ENCODE peak calls at places on chromosome 3, in six cellular contexts. G, T, X, A, Y and P are unnamed samples.

GRCh38 chr3:138629526-138629925 is 21.0 kb downstream of the FAIM start:
- DNase-seq in G (no peak), T (no peak), X (no peak), A (no peak), Y (no peak), P (no peak)

GRCh38 chr3:43559961-43560360 is 61.9 kb downstream of the ANO10 start:
- DNase-seq in G (no peak), T (no peak), X (no peak), A (no peak), Y (no peak), P (no peak)

GRCh38 chr3:12984023-12984823 is 89.0 kb downstream of the IQSEC1 start:
- DNase-seq in G (peak; percentile 78), T (peak; percentile 77), X (peak; percentile 43), A (peak; percentile 43), Y (peak; percentile 60), P (no peak)

GRCh38 chr3:47473391-47473790 is 2.4 kb downstream of the SCAP start:
- DNase-seq in G (no peak), T (no peak), X (no peak), A (no peak), Y (peak; percentile 29), P (no peak)

GRCh38 chr3:129003578-129004112 is 2.5 kb downstream of the EFCC1 start:
- DNase-seq in G (peak; percentile 75), T (no peak), X (no peak), A (peak; percentile 65), Y (no peak), P (peak; percentile 86)

GRCh38 chr3:134650431-134651346 is at the start of gene KY:
- DNase-seq in G (peak; percentile 15), T (no peak), X (peak; percentile 33), A (no peak), Y (no peak), P (no peak)

GRCh38 chr3:49295489-49296058 is 18.5 kb upstream of the C3orf62 start:
- DNase-seq in G (no peak), T (peak; percentile 55), X (no peak), A (peak; percentile 22), Y (no peak), P (no peak)

GRCh38 chr3:176302271-176302670 is 895.0 kb downstream of the TBL1XR1 start:
- DNase-seq in G (no peak), T (no peak), X (no peak), A (no peak), Y (no peak), P (no peak)

GRCh38 chr3:188947401-188947982 is 224.3 kb upstream of the TPRG1 start:
- DNase-seq in G (peak; percentile 89), T (peak; percentile 77), X (peak; percentile 74), A (peak; percentile 73), Y (peak; percentile 91), P (peak; percentile 79)

GRCh38 chr3:122394173-122394572 is 10.2 kb downstream of the FAM162A start:
- DNase-seq in G (no peak), T (no peak), X (no peak), A (no peak), Y (no peak), P (no peak)

GRCh38 chr3:88617283-88617682 is 467.5 kb downstream of the C3orf38 start:
- DNase-seq in G (no peak), T (no peak), X (no peak), A (no peak), Y (no peak), P (no peak)

GRCh38 chr3:52495777-52496602 is 852 bp downstream of the STAB1 start:
- DNase-seq in G (no peak), T (peak; percentile 82), X (no peak), A (no peak), Y (no peak), P (no peak)

GRCh38 chr3:86865506-86865905 is 125.4 kb downstream of the VGLL3 start:
- DNase-seq in G (no peak), T (no peak), X (no peak), A (no peak), Y (no peak), P (no peak)

DNA sequence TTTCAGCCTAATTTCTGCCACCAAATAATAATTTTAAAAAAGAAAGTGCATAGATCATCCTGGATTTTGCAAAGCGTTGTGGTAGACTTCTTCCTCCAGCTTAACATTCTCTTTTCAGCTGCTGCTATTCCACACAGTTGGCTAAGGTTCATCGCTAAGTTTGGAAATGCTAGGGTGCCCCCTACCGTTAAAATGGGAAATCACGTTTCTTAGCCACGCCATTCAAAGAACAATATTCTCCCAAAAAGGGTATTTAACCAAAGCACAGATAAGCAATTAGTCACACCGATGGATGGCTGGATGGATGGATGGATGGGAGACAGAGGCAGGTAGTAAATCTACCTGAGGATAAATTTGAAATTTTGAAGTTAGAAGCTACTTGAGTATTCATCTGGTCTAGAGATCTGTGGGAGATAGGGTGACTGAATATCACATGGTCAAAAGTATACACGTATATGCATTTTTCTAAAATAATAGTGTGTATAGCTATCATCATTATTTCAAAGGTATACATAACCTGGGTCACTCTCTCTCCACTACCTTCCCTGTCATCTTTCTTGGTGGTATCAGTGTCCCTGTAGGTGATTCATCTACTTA is 67.2 kb downstream of the EFHB start:
- DNase-seq in G (peak; percentile 23), T (peak; percentile 63), X (peak; percentile 41), A (peak; percentile 24), Y (peak; percentile 33), P (no peak)
- TF ChIP-seq POLR2AphosphoS5 in G (no peak), T (no peak), X (no peak), A (no peak), Y (no peak), P (no peak)

GRCh38 chr3:147406255-147407023 is at the start of gene ZIC4:
- DNase-seq in G (no peak), T (no peak), X (no peak), A (no peak), Y (no peak), P (no peak)

GRCh38 chr3:147407107-147407494 is 758 bp upstream of the ZIC4 start:
- DNase-seq in G (no peak), T (no peak), X (no peak), A (no peak), Y (no peak), P (no peak)

GRCh38 chr3:147407495-147408179 is 1.3 kb upstream of the ZIC4 start:
- DNase-seq in G (no peak), T (no peak), X (no peak), A (no peak), Y (no peak), P (no peak)

GRCh38 chr3:147405552-147406254 is 640 bp downstream of the ZIC4 start:
- DNase-seq in G (no peak), T (no peak), X (no peak), A (no peak), Y (no peak), P (no peak)

DNA sequence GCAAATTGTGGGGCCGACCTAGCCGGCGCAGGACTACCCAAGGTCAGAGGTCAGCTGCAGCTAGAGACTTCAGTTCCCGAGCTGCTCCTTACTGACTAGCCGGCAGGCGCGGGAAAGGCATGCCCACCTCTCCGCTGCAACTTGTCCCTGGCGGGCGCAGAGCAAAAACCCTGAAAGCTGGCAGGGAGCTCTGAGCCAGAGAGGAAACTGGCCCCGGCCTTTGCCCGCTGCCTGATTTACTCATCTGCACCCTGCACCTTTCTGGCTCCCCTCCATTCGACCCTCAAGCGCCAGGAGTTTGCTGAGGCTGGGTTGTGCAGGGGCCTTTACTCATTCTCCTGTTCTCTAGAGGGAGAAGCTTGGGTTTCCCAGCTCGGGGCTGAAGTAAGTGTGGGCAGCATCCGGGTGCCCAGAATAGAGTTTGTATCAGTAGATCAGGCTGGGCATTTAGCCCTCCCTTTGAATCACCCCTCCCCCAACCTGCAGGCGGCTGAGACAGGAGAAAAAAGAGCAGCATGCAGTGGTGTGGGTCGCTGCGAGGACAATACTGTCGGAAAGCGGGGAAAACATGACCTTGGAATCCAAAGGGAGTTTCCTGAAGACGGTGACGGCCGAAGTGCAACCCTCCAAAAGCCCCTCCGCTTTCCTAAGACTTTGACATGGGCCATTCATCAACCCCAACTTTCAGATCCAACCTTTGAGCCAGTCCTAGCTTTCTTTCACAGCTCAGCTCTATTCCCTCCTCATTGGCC is 1.4 kb downstream of the ZIC4 start:
- DNase-seq in G (no peak), T (no peak), X (no peak), A (no peak), Y (no peak), P (no peak)
- H3K27me3 ChIP-seq in G (peaks cover 100% of the 10 kb centered on the region), T (peaks cover 99% of the 10 kb centered on the region), X (peaks cover 87% of the 10 kb centered on the region), A (no peaks in the 10 kb centered on the region), Y (peaks cover 94% of the 10 kb centered on the region), P (peaks cover 98% of the 10 kb centered on the region)

DNA sequence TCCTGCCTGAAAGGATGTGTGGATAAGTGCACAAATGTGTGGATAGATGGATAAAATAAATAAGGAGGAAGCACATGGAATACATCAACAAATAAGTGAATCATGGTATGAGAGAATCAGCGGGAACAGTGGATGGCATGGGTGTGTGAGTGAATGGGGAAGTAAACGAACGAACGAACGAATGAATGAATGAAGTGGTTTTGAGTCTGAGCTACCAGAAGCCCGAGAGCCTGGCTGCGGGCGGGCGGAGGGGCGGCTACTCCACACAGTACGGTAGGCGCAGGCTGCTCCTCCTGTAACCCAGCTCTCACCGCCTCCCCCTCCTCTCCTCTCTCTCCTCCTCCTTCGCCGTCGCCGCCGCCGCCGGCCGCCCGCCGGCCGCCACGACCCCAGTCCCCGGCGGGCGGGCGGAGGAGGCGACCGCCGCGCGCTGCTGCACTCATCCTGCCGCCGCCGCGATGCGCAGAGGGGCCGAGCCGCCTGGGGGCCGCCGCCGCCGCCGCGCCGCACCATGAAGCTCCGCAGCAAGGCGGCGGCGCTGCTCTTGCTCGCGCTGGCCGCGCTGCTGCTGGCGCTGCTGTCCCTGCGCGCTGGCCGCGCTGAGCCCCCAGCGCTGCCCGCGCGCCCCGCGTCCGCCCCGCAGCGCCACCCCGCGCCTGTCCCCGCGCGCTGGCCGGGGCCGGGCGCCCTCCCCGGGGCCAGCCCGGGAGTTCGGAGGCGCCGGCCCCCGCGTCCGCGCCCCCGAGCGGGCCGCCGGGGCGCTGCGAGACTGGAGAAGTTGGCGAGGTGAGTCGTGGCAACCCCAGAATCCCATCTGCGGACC is at the start of gene GXYLT2:
- DNase-seq in G (peak; percentile 68), T (peak; percentile 34), X (peak; percentile 19), A (no peak), Y (no peak), P (peak; percentile 76)
- H3K4me1 ChIP-seq in G (peaks cover 42% of the 10 kb centered on the region), T (peaks cover 5% of the 10 kb centered on the region), X (peaks cover 5% of the 10 kb centered on the region), A (peaks cover 40% of the 10 kb centered on the region), Y (peaks cover 11% of the 10 kb centered on the region), P (peaks cover 6% of the 10 kb centered on the region)

GRCh38 chr3:172083995-172084409 is 44.6 kb downstream of the FNDC3B start:
- DNase-seq in G (no peak), T (no peak), X (no peak), A (no peak), Y (no peak), P (no peak)

GRCh38 chr3:172080503-172080902 is 41.1 kb downstream of the FNDC3B start:
- DNase-seq in G (no peak), T (no peak), X (no peak), A (no peak), Y (no peak), P (no peak)

GRCh38 chr3:172084871-172085556 is 45.6 kb downstream of the FNDC3B start:
- DNase-seq in G (no peak), T (no peak), X (no peak), A (no peak), Y (no peak), P (no peak)

GRCh38 chr3:172082820-172083513 is 43.6 kb downstream of the FNDC3B start:
- DNase-seq in G (no peak), T (no peak), X (no peak), A (no peak), Y (no peak), P (no peak)

DNA sequence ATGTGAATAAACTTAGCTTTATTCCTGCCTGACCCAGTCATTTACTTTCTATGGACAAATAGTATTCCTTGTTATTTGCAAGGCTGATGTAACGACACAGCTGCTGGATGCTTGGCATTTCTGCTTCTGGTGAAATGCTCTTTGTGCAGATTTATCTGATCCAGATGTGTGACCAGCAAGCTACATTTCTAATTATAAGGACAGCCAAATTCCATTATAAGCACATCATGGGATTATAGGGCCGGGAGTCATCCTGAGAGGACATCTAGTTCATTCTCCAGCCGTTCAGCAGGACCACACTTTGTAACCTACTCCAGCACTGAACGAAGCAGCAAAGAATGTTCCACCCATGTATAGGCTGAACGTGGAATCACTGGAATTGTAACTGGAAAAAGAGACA is 42.9 kb downstream of the FNDC3B start:
- DNase-seq in G (peak; percentile 22), T (no peak), X (no peak), A (no peak), Y (peak; percentile 47), P (no peak)
- TF ChIP-seq POLR2AphosphoS5 in G (peak; percentile 38), T (no peak), X (no peak), A (no peak), Y (peak; percentile 76), P (no peak)